ENCODE peak calls at places on chromosome 21, in five cellular contexts. O is K562, A is SK-N-MC, M is suprapubic skin, V is endothelial cell of umbilical vein. L is an unnamed sample. For H3K9me3, the result is how much of the 10 kb centered on the place peaks cover.

GRCh38 chr21:38272215-38272614 is 15.4 kb downstream of the KCNJ15 start:
- DNase-seq in O (no peak), A (no peak), M (no peak), V (no peak), L (no peak)

GRCh38 chr21:17083084-17083483 is 429.8 kb upstream of the CXADR start:
- DNase-seq in O (no peak), A (no peak), M (no peak), V (no peak), L (no peak)

GRCh38 chr21:21007606-21008005 is 9.4 kb downstream of the NCAM2 start:
- DNase-seq in O (no peak), A (no peak), M (no peak), V (no peak), L (no peak)

GRCh38 chr21:29155118-29155932 is 24.9 kb downstream of the MAP3K7CL start:
- DNase-seq in O (no peak), A (no peak), M (peak), V (peak), L (no peak)

GRCh38 chr21:39121600-39122355 is 61.5 kb downstream of the PSMG1 start:
- DNase-seq in O (no peak), A (no peak), M (no peak), V (no peak), L (no peak)

GRCh38 chr21:31675960-31676359 is 16.5 kb downstream of the SOD1 start:
- DNase-seq in O (no peak), A (no peak), M (no peak), V (no peak), L (no peak)

GRCh38 chr21:34915364-34915834 is 133.7 kb downstream of the RUNX1 start:
- DNase-seq in O (no peak), A (no peak), M (no peak), V (no peak), L (no peak)

GRCh38 chr21:25464275-25464674 is 143.0 kb downstream of the MRPL39 start:
- DNase-seq in O (no peak), A (no peak), M (no peak), V (peak), L (no peak)

GRCh38 chr21:37904879-37905278 is 11.4 kb downstream of the KCNJ6 start:
- DNase-seq in O (no peak), A (no peak), M (no peak), V (no peak), L (no peak)

GRCh38 chr21:35039595-35040291 is 9.4 kb downstream of the RUNX1 start:
- DNase-seq in O (no peak), A (no peak), M (no peak), V (no peak), L (no peak)

GRCh38 chr21:38221594-38221993 is 35.2 kb upstream of the KCNJ15 start:
- DNase-seq in O (no peak), A (no peak), M (no peak), V (no peak), L (no peak)

GRCh38 chr21:34613679-34614442 is 1.1 kb downstream of the RCAN1 start:
- DNase-seq in O (peak), A (no peak), M (no peak), V (peak), L (no peak)

GRCh38 chr21:40835179-40835694 is 11.7 kb downstream of the DSCAM start:
- DNase-seq in O (no peak), A (no peak), M (no peak), V (no peak), L (no peak)

GRCh38 chr21:21187579-21187978 is 189.4 kb downstream of the NCAM2 start:
- DNase-seq in O (no peak), A (no peak), M (no peak), V (no peak), L (no peak)

GRCh38 chr21:30646904-30647303 is 4.2 kb downstream of the KRTAP20-3 start:
- DNase-seq in O (no peak), A (no peak), M (no peak), V (no peak), L (no peak)

GRCh38 chr21:16179732-16180131 is 449.9 kb downstream of the USP25 start:
- DNase-seq in O (no peak), A (no peak), M (no peak), V (peak), L (no peak)

GRCh38 chr21:31798842-31799691 is 67.1 kb upstream of the SCAF4 start:
- DNase-seq in O (no peak), A (no peak), M (no peak), V (no peak), L (peak)

GRCh38 chr21:31473685-31474345 is 129.8 kb upstream of the TIAM1 start:
- DNase-seq in O (no peak), A (no peak), M (no peak), V (no peak), L (no peak)

GRCh38 chr21:20424943-20425342 is 573.3 kb upstream of the NCAM2 start:
- DNase-seq in O (no peak), A (no peak), M (no peak), V (no peak), L (no peak)

GRCh38 chr21:35644523-35644922 is 415.8 kb downstream of the SETD4 start:
- DNase-seq in O (no peak), A (no peak), M (no peak), V (no peak), L (peak)

GRCh38 chr21:41396452-41397107 is 29.5 kb upstream of the MX1 start:
- DNase-seq in O (no peak), A (peak), M (no peak), V (no peak), L (no peak)

GRCh38 chr21:17688912-17689874 is 76.5 kb upstream of the BTG3 start:
- DNase-seq in O (peak), A (peak), M (peak), V (no peak), L (no peak)

DNA sequence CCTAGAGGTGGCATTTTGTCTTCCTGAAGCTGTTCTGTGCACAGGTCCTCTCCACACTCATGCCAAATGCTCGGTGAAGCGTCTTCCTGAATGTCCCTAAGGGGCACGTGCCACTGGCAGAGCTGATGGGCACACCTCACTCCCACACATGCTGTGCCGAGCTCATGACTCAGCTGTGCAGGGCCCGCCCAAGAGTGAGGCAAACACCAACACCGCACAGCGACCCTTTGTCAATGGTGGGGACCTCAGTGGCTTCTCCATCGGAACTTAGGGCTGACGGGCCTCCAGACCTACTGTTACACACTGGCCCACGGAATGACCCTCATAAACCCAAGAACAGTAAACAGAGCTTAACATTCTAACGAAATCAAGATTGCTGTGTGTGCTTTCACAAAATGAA is 89.2 kb downstream of the SIM2 start:
- DNase-seq in O (no peak), A (no peak), M (no peak), V (no peak), L (no peak)
- TF ChIP-seq POLR2AphosphoS5 in O (no peak), A (no peak), M (no peak), V (no peak), L (no peak)

DNA sequence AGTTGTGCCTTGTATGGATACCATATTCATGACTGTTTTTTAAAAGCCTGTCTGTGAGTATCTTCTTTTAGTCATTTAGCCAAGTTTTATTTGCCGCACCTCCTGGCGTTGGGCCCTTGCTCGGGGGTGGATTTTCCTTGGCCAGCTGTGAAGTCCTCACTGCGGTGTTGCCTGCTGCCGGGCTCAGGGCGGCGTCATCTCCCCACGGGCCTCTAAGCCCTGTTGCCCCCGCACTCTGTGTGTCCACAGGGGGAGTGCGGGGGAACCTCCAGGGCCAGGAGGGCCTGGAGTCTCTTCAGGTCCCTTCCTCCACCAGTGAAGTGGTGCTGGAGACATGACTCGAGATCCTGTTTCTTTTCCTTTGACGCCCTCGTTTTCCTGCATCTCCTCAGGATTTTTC is 65.8 kb upstream of the DIP2A start:
- DNase-seq in O (no peak), A (no peak), M (no peak), V (no peak), L (no peak)
- H3K4me3 ChIP-seq in O (no peak), A (no peak), M (no peak), V (no peak), L (no peak)

GRCh38 chr21:28152729-28153128 is 839.9 kb downstream of the LTN1 start:
- DNase-seq in O (no peak), A (no peak), M (no peak), V (no peak), L (no peak)

GRCh38 chr21:28150778-28151177 is 841.9 kb downstream of the LTN1 start:
- DNase-seq in O (no peak), A (no peak), M (no peak), V (no peak), L (no peak)

GRCh38 chr21:28154121-28154520 is 838.6 kb downstream of the LTN1 start:
- DNase-seq in O (no peak), A (no peak), M (no peak), V (no peak), L (no peak)

GRCh38 chr21:28148400-28149064 is 844.1 kb downstream of the LTN1 start:
- DNase-seq in O (no peak), A (no peak), M (no peak), V (no peak), L (no peak)

DNA sequence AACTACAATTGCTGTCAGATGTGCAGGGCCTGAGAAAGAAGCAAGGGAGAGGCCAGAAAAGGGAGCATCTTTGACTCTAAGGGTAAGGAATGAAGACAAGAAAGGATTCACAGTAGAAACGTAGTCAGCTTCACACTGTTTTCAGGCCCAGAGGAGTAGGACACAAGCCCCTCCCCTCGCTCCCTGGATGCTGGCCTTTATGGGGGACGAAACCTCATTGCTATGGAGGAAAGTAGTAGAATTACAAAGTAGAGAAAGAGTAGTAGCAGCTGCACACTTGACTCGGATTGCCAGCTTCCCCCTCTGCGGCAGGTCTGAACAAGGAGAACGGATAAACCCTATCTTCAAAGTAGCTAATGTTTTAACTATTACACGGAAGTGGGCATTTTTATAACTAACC is 842.7 kb downstream of the LTN1 start:
- DNase-seq in O (no peak), A (no peak), M (no peak), V (no peak), L (no peak)
- H3K9me3 ChIP-seq in O (under half), A (under half), M (under half), V (under half), L (under half)

DNA sequence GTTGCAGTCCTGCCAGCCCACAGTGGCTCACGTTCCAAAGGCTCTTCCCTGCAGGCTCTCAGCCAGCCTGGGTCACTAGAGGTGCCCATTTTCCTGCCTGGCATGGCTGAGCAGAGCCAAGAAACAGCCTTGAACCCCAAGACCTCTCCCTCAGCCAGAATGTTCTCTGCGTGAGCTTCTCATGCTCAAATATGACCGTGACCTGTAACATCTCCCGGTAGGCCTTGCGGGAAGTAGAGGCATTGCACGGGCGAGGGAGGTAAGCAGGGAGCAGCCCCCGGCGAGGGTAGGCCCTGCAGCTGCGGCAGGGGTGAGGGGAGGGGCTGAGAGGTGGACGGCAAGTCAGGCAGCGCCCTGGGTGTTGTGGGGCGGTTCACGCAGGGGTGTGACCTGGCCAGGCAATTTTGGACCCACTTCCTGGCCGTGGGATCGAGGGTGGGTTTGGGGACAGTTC is 20.0 kb downstream of the RRP1 start:
- DNase-seq in O (no peak), A (no peak), M (no peak), V (no peak), L (no peak)
- TF ChIP-seq POLR2AphosphoS5 in O (no peak), A (no peak), M (no peak), V (no peak), L (no peak)

GRCh38 chr21:42937960-42938580 is 12.6 kb upstream of the ERVH48-1 start:
- DNase-seq in O (no peak), A (no peak), M (no peak), V (no peak), L (no peak)

GRCh38 chr21:42942244-42942643 is 16.8 kb upstream of the ERVH48-1 start:
- DNase-seq in O (no peak), A (no peak), M (no peak), V (no peak), L (no peak)

GRCh38 chr21:42941696-42942085 is 16.3 kb upstream of the ERVH48-1 start:
- DNase-seq in O (no peak), A (no peak), M (no peak), V (no peak), L (no peak)

DNA sequence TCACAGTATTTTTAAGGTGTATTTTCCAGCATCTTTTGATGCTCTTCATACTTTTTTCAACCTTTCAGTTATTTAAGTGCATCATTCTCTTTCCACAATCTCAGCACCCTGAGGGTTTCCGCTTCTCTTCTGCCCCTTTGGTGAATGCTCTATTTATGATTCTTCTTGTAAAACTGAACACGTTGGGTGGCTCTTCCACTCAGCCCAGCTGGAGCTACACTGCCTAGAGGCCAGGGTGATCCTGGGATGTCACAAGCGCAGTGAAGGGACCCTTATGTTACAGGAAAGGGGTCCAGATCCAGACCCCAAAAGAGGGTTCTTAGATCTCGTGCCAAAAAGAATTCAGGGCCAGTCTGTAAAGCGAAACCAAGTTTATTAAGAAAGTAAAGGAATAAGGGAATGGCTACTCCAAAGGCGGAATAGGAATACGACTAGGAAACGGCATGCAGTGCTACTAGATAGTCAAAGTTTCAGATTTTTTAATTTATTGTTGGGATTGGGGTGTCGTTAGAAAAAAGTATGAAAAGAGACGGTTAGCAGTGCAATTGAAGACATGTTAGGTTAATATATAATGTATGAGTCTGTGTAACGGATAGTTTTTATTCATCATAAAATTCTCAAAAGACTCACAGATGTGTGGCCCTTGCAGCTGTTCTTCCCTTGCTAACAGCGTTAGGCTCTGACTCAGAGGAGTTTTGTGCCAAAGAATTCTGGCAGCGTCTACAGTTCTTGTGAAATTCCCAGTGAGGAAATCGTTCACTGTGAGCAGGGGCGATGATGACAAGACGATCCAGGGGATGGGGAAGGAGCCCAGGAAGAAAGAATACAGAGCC is 14.4 kb upstream of the ERVH48-1 start:
- DNase-seq in O (no peak), A (peak), M (peak), V (peak), L (peak)
- H3K4me3 ChIP-seq in O (no peak), A (peak), M (no peak), V (no peak), L (peak)

GRCh38 chr21:44490405-44490804 is 35.1 kb downstream of the LRRC3 start:
- DNase-seq in O (no peak), A (no peak), M (no peak), V (no peak), L (no peak)

GRCh38 chr21:44490816-44491215 is 35.5 kb downstream of the LRRC3 start:
- DNase-seq in O (no peak), A (no peak), M (no peak), V (no peak), L (no peak)

GRCh38 chr21:44492572-44493385 is 37.5 kb downstream of the LRRC3 start:
- DNase-seq in O (no peak), A (no peak), M (no peak), V (no peak), L (no peak)

GRCh38 chr21:44487831-44488230 is 32.5 kb downstream of the LRRC3 start:
- DNase-seq in O (peak), A (no peak), M (no peak), V (peak), L (no peak)

GRCh38 chr21:44489962-44490361 is 34.7 kb downstream of the LRRC3 start:
- DNase-seq in O (peak), A (no peak), M (no peak), V (no peak), L (no peak)
- H3K9me3 ChIP-seq in O (under half), A (under half), M (under half), V (under half), L (under half)

GRCh38 chr21:33127154-33127893 is 57.4 kb downstream of the OLIG1 start:
- DNase-seq in O (peak), A (no peak), M (peak), V (peak), L (no peak)
- TF ChIP-seq POLR2AphosphoS5 in O (no peak), A (no peak), M (no peak), V (no peak), L (no peak)

L was measured in esophagus muscularis mucosa.